ENCODE peak calls at places on chromosomes 5 and 9, in four cellular contexts. D is IMR-90, P is GM12878, T is K562. R is an unnamed sample.

GRCh38 chr5:102617857-102618187 is 119.0 kb upstream of the SLCO6A1 start:
- DNase-seq in T (no peak), D (no peak), P (no peak), R (no peak)

GRCh38 chr5:173324115-173325001 is 3.9 kb downstream of the STC2 start:
- DNase-seq in P (no peak), T (peak), D (peak), R (no peak)

GRCh38 chr9:650362-650761 is 191.1 kb upstream of the DMRT1 start:
- DNase-seq in P (no peak), D (peak), T (no peak), R (no peak)

GRCh38 chr5:161358446-161358845 is 188.1 kb downstream of the GABRB2 start:
- DNase-seq in D (no peak), T (no peak), P (no peak), R (no peak)

GRCh38 chr5:6759401-6759800 is 46.2 kb downstream of the TENT4A start:
- DNase-seq in P (no peak), D (no peak), T (peak), R (peak)

GRCh38 chr9:32672478-32672877 is 37.0 kb upstream of the TAF1L start:
- DNase-seq in P (no peak), D (peak), T (no peak), R (peak)

GRCh38 chr5:79851694-79852006 is 139.4 kb downstream of the MTX3 start:
- DNase-seq in T (no peak), D (no peak), P (no peak), R (no peak)

GRCh38 chr5:175772747-175773533 is 98.4 kb upstream of the CPLX2 start:
- DNase-seq in D (no peak), T (no peak), P (no peak), R (no peak)

GRCh38 chr5:167029488-167029887 is 1262.0 kb upstream of the WWC1 start:
- DNase-seq in P (no peak), T (no peak), D (no peak), R (no peak)

GRCh38 chr9:132049900-132050299 is 29.8 kb downstream of the MED27 start:
- DNase-seq in T (no peak), P (no peak), D (no peak), R (no peak)

GRCh38 chr5:179912951-179913350 is 5.3 kb upstream of the TBC1D9B start:
- DNase-seq in T (no peak), P (no peak), D (no peak), R (no peak)

GRCh38 chr9:75803130-75803529 is 87.3 kb upstream of the PCSK5 start:
- DNase-seq in P (no peak), T (no peak), D (no peak), R (no peak)

GRCh38 chr9:34501889-34502425 is 20.8 kb downstream of the ENHO start:
- DNase-seq in T (no peak), P (no peak), D (peak), R (no peak)

GRCh38 chr5:181052928-181053759 is 13.1 kb downstream of the BTNL9 start:
- DNase-seq in D (no peak), T (peak), P (no peak), R (no peak)

GRCh38 chr5:81850932-81851331 is 100.0 kb upstream of the SSBP2 start:
- DNase-seq in D (no peak), T (no peak), P (no peak), R (no peak)

GRCh38 chr9:92483896-92484545 is 1.7 kb upstream of the ASPN start:
- DNase-seq in P (no peak), T (no peak), D (peak), R (no peak)

GRCh38 chr9:101736723-101737122 is 1.7 kb downstream of the GRIN3A start:
- DNase-seq in T (no peak), P (no peak), D (no peak), R (no peak)

GRCh38 chr9:107749787-107750444 is 260.3 kb upstream of the KLF4 start:
- DNase-seq in P (no peak), D (peak), T (peak), R (peak)

GRCh38 chr9:107750741-107751521 is 261.4 kb upstream of the KLF4 start:
- DNase-seq in T (no peak), P (no peak), D (peak), R (peak)

GRCh38 chr9:107755267-107755666 is 265.7 kb upstream of the KLF4 start:
- DNase-seq in P (no peak), T (no peak), D (peak), R (no peak)

GRCh38 chr9:107756091-107756490 is 266.5 kb upstream of the KLF4 start:
- DNase-seq in D (no peak), T (no peak), P (no peak), R (no peak)

GRCh38 chr9:107751522-107752235 is 262.1 kb upstream of the KLF4 start:
- DNase-seq in D (peak), P (peak), T (no peak), R (peak)
- TF ChIP-seq BHLHE40 in D (no peak), P (no peak), T (no peak), R (no peak)

GRCh38 chr5:112407240-112407639 is 11.8 kb downstream of the EPB41L4A start:
- DNase-seq in T (no peak), D (no peak), P (no peak), R (no peak)
- TF ChIP-seq ELK1 in T (no peak), D (no peak), P (no peak), R (no peak)

GRCh38 chr5:2283481-2284045 is 400.8 kb upstream of the IRX4 start:
- DNase-seq in D (no peak), T (no peak), P (no peak), R (no peak)
- TF ChIP-seq BHLHE40 in D (no peak), T (no peak), P (no peak), R (no peak)

GRCh38 chr5:95713960-95714710 is 17.0 kb upstream of the RHOBTB3 start:
- DNase-seq in T (no peak), P (no peak), D (no peak), R (no peak)

GRCh38 chr5:95718203-95718602 is 12.9 kb upstream of the RHOBTB3 start:
- DNase-seq in P (peak), D (no peak), T (peak), R (no peak)

GRCh38 chr5:95718738-95719137 is 12.4 kb upstream of the RHOBTB3 start:
- DNase-seq in P (no peak), D (no peak), T (no peak), R (no peak)

GRCh38 chr5:95717439-95717838 is 13.7 kb upstream of the RHOBTB3 start:
- DNase-seq in D (no peak), T (no peak), P (no peak), R (no peak)

GRCh38 chr5:95715799-95716461 is 15.2 kb upstream of the RHOBTB3 start:
- DNase-seq in D (peak), P (no peak), T (no peak), R (peak)
- TF ChIP-seq ELK1 in D (no peak), P (no peak), T (no peak), R (no peak)

DNA sequence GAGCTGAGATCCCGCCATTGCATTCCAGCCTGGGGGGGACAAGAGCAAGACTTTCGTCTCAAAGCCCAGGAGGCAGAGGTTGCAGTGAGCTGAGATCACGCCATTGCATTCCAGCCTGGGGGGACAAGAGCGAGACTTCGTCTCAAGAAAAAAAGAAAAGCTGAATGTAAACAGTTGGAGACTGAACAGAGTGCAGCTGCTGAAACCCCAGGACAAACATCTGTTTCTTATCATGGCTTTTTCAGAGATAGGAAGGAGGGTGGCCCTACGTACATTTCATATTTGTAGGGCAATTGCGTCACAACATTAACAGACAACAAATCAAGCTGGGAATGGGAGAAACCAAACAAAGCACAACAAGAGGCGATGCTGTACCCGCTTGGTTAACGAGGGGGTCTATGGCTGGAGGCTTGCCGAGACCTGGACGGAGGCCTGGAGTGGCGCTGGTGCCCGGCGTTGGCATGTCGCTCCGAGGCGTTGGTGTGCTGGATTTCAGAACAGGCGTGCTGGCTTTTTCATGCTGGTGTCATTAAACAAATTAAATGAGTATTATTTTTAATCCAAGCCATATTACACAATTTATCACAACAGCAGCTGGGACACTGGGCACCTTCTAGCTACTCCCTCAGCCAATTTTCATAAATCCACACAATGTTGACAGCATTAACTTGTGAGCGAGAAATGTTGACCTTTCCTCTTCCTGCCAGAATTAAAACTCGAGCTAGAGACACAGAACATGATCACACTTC is 76.2 kb downstream of the TLE1 start:
- DNase-seq in T (no peak), D (peak), P (no peak), R (no peak)
- TF ChIP-seq BHLHE40 in T (no peak), D (no peak), P (no peak), R (no peak)

GRCh38 chr9:128479262-128479661 is 23.5 kb downstream of the ODF2 start:
- DNase-seq in P (no peak), D (no peak), T (no peak), R (no peak)

GRCh38 chr9:128485414-128485855 is 19.1 kb upstream of the GLE1 start:
- DNase-seq in D (no peak), P (no peak), T (peak), R (no peak)

GRCh38 chr9:128484686-128485413 is 19.7 kb upstream of the GLE1 start:
- DNase-seq in P (no peak), D (no peak), T (peak), R (no peak)

GRCh38 chr9:128481561-128481960 is 23.0 kb upstream of the GLE1 start:
- DNase-seq in T (no peak), D (no peak), P (no peak), R (no peak)

DNA sequence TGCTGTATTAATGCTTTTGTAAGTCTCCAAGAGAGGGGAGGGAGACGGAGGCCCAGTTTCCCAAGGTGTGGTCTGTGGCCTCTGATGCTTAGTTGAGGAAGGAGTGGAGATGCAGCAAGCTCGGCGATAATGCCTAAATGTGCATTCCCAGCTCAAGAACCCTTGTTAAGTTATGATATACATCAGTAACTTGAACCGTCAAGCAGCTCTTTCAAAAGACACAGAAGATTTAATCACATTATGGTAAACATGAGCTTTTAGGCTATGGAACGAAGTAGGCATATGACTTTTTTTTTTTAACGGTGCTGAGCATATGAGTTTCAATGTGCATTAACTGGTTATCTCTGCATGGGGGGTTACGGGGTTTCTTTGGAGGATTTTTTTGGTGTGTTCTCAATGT is 22.3 kb upstream of the GLE1 start:
- DNase-seq in D (no peak), T (no peak), P (no peak), R (no peak)
- TF ChIP-seq ELK1 in D (no peak), T (no peak), P (no peak), R (no peak)

GRCh38 chr5:112183103-112183634 is 235.9 kb downstream of the EPB41L4A start:
- DNase-seq in T (no peak), D (no peak), P (no peak), R (peak)
- TF ChIP-seq BHLHE40 in T (no peak), D (no peak), P (no peak), R (no peak)

GRCh38 chr5:140044041-140044440 is 942 bp upstream of the NRG2 start:
- DNase-seq in P (no peak), D (no peak), T (no peak), R (no peak)
- TF ChIP-seq ELK1 in P (no peak), D (no peak), T (no peak), R (no peak)

GRCh38 chr9:121360975-121361374 is 9.1 kb downstream of the STOM start:
- DNase-seq in T (no peak), P (no peak), D (peak), R (no peak)
- TF ChIP-seq BHLHE40 in T (no peak), P (no peak), D (no peak), R (no peak)

DNA sequence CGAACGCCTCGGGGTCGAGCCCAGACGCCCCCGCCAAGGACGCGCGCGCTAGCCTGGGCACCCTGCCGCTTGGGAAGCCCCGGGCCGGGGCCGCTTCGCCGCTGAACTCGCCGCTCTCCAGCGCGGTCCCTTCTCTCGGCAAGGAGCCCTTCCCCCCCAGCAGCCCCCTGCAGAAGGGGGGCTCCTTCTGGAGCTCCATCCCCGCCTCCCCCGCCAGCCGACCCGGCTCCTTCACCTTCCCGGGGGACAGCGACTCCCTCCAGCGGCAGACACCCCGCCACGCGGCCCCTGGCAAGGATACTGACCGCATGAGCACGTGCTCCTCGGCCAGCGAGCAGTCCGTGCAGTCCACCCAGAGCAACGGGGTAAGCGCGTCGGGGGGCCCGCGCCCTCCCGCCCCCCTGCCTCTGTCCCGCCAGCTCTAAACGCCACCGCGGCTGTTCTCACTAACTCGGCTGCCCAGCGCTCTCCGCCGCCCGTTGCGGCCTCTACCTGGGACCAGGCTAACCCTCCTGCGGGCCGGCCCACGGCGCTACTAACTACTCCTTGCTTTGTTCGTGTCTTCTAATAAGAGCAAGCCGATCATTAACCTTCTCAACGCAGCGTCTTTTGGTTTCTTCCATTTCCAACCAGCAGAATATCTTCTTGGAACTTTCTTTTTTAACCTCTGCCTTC is 93.6 kb upstream of the OTULINL start:
- DNase-seq in P (no peak), D (no peak), T (no peak), R (no peak)
- TF ChIP-seq ELK1 in P (no peak), D (no peak), T (no peak), R (no peak)

R was measured in A549.